ENCODE peak calls at places on chromosomes 6 and 20, in four cellular contexts. P is HepG2, L is HCT116, H is K562. S is an unnamed sample.

GRCh38 chr6:99603421-99604160 is 3.0 kb upstream of the PRDM13 start:
- DNase-seq in P (no peak), L (no peak), H (peak; percentile 63), S (no peak)

GRCh38 chr6:14079433-14079832 is 38.1 kb upstream of the CD83 start:
- DNase-seq in P (no peak), L (no peak), H (no peak), S (no peak)

GRCh38 chr6:111990214-111990613 is 63.7 kb upstream of the CCN6 start:
- DNase-seq in P (no peak), L (no peak), H (no peak), S (no peak)

GRCh38 chr6:39756582-39756981 is 31.4 kb upstream of the KIF6 start:
- DNase-seq in P (no peak), L (no peak), H (no peak), S (no peak)

GRCh38 chr20:8487715-8488114 is 355.6 kb downstream of the PLCB1 start:
- DNase-seq in P (no peak), L (no peak), H (no peak), S (no peak)

GRCh38 chr6:148074735-148075134 is 267.9 kb upstream of the SASH1 start:
- DNase-seq in P (no peak), L (no peak), H (no peak), S (no peak)

GRCh38 chr6:16388488-16388887 is 150.1 kb downstream of the GMPR start:
- DNase-seq in P (no peak), L (no peak), H (no peak), S (no peak)

GRCh38 chr6:125453516-125453915 is 151.7 kb upstream of the HDDC2 start:
- DNase-seq in P (no peak), L (no peak), H (no peak), S (no peak)

GRCh38 chr6:75611011-75611701 is 9.5 kb downstream of the SENP6 start:
- DNase-seq in P (no peak), L (no peak), H (no peak), S (no peak)

GRCh38 chr6:32838114-32838958 is at the start of gene TAP2:
- DNase-seq in P (peak; percentile 89), L (peak; percentile 79), H (peak; percentile 94), S (peak; percentile 63)

GRCh38 chr20:35226126-35226774 is at the start of gene MMP24:
- DNase-seq in P (no peak), L (no peak), H (peak; percentile 58), S (no peak)

DNA sequence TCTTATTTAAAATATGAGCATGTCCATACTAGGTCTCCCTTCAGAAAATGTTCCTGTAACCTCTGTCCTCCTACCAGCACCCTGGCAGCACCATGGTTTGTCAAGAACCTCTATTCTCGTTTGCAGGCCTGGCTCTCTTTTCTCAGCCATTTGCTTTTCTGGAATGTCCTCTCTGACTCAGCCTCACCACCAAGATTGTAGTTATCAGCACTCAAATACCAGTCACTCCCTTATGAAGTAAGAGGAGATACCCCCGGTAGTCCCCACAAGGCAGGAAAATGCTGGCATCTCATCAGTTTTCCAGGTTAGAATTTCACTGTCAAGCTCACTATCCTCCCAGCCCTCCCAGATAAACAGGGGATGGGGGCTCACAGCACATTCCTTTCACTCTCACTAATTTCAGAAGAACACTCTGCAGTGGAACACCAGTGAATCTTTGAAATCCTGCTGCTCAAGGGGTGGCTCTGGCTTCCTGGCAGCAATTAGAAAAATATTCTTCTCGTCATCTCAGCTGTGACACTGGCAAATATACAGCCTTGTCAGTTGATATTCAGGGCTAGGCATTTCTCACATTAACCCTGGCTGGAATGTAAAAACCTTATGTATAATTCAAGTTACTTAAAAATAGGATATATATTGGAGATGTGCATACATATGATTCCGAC is 129.2 kb downstream of the TBX18 start:
- DNase-seq in P (no peak), L (no peak), H (no peak), S (no peak)
- TF ChIP-seq TCF7L2 in P (no peak), L (no peak), H (no peak), S (no peak)

GRCh38 chr6:166620478-166621113 is 6.5 kb downstream of the RPS6KA2 start:
- DNase-seq in P (no peak), L (no peak), H (no peak), S (no peak)
- H3K27ac ChIP-seq in P (no peak overlapping the region), L (no peak overlapping the region), H (no peak overlapping the region), S (no peak overlapping the region)

GRCh38 chr6:142304241-142304640 is 2.4 kb downstream of the ADGRG6 start:
- DNase-seq in P (peak; percentile 40), L (no peak), H (no peak), S (no peak)
- TF ChIP-seq TCF7L2 in P (no peak), L (no peak), H (no peak), S (no peak)

GRCh38 chr20:37989601-37990001 is 43.7 kb downstream of the TTI1 start:
- DNase-seq in P (no peak), L (no peak), H (no peak), S (no peak)
- H3K27ac ChIP-seq in P (no peak overlapping the region), L (no peak overlapping the region), H (no peak overlapping the region), S (no peak overlapping the region)

S was measured in Panc1.